ENCODE peak calls at places on chromosome 4, in seven cellular contexts. One of them, this sample, is unnamed.

GRCh38 chr4:11130195-11130975 is 298.3 kb downstream of the HS3ST1 start:
- DNase-seq in IMR-90: peak
- DNase-seq in NCI-H1417: no peak
- DNase-seq in GM12865: no peak
- DNase-seq in retinal pigment epithelial cell: peak
- DNase-seq in anterior cingulate cortex: no peak
- DNase-seq in fibroblast of mammary gland: peak
- DNase-seq in this sample: peak

GRCh38 chr4:173288296-173288695 is 45.9 kb downstream of the HMGB2 start:
- DNase-seq in IMR-90: peak
- DNase-seq in NCI-H1417: peak
- DNase-seq in GM12865: peak
- DNase-seq in retinal pigment epithelial cell: peak
- DNase-seq in anterior cingulate cortex: peak
- DNase-seq in fibroblast of mammary gland: peak
- DNase-seq in this sample: peak

GRCh38 chr4:97374526-97374925 is 768.8 kb downstream of the STPG2 start:
- DNase-seq in IMR-90: no peak
- DNase-seq in NCI-H1417: no peak
- DNase-seq in GM12865: no peak
- DNase-seq in retinal pigment epithelial cell: no peak
- DNase-seq in anterior cingulate cortex: no peak
- DNase-seq in fibroblast of mammary gland: no peak
- DNase-seq in this sample: no peak

GRCh38 chr4:40719008-40719623 is 30.6 kb upstream of the NSUN7 start:
- DNase-seq in IMR-90: peak
- DNase-seq in NCI-H1417: peak
- DNase-seq in GM12865: peak
- DNase-seq in retinal pigment epithelial cell: peak
- DNase-seq in anterior cingulate cortex: no peak
- DNase-seq in fibroblast of mammary gland: peak
- DNase-seq in this sample: peak

GRCh38 chr4:100913685-100914084 is 395.9 kb upstream of the EMCN start:
- DNase-seq in IMR-90: no peak
- DNase-seq in NCI-H1417: no peak
- DNase-seq in GM12865: no peak
- DNase-seq in retinal pigment epithelial cell: no peak
- DNase-seq in anterior cingulate cortex: no peak
- DNase-seq in fibroblast of mammary gland: no peak
- DNase-seq in this sample: no peak

GRCh38 chr4:186900980-186901379 is 177.3 kb upstream of the FAT1 start:
- DNase-seq in IMR-90: no peak
- DNase-seq in NCI-H1417: no peak
- DNase-seq in GM12865: no peak
- DNase-seq in retinal pigment epithelial cell: no peak
- DNase-seq in anterior cingulate cortex: no peak
- DNase-seq in fibroblast of mammary gland: no peak
- DNase-seq in this sample: peak

GRCh38 chr4:158042591-158043030 is 130.2 kb downstream of the GASK1B start:
- DNase-seq in IMR-90: peak
- DNase-seq in NCI-H1417: no peak
- DNase-seq in GM12865: no peak
- DNase-seq in retinal pigment epithelial cell: no peak
- DNase-seq in anterior cingulate cortex: no peak
- DNase-seq in fibroblast of mammary gland: peak
- DNase-seq in this sample: no peak

GRCh38 chr4:47002593-47002992 is 9.2 kb upstream of the GABRA4 start:
- DNase-seq in IMR-90: peak
- DNase-seq in NCI-H1417: no peak
- DNase-seq in GM12865: no peak
- DNase-seq in retinal pigment epithelial cell: no peak
- DNase-seq in anterior cingulate cortex: no peak
- DNase-seq in fibroblast of mammary gland: peak
- DNase-seq in this sample: peak

GRCh38 chr4:173529505-173530325 is at the start of gene HAND2:
- DNase-seq in IMR-90: peak
- DNase-seq in NCI-H1417: peak
- DNase-seq in GM12865: no peak
- DNase-seq in retinal pigment epithelial cell: no peak
- DNase-seq in anterior cingulate cortex: no peak
- DNase-seq in fibroblast of mammary gland: peak
- DNase-seq in this sample: no peak

GRCh38 chr4:114659386-114660008 is 60.9 kb downstream of the UGT8 start:
- DNase-seq in IMR-90: peak
- DNase-seq in NCI-H1417: peak
- DNase-seq in GM12865: peak
- DNase-seq in retinal pigment epithelial cell: peak
- DNase-seq in anterior cingulate cortex: peak
- DNase-seq in fibroblast of mammary gland: peak
- DNase-seq in this sample: peak

GRCh38 chr4:95049838-95050237 is 292.1 kb downstream of the BMPR1B start:
- DNase-seq in IMR-90: peak
- DNase-seq in NCI-H1417: no peak
- DNase-seq in GM12865: no peak
- DNase-seq in retinal pigment epithelial cell: no peak
- DNase-seq in anterior cingulate cortex: peak
- DNase-seq in fibroblast of mammary gland: peak
- DNase-seq in this sample: no peak

GRCh38 chr4:47373174-47373573 is 90.3 kb downstream of the COMMD8 start:
- DNase-seq in IMR-90: no peak
- DNase-seq in NCI-H1417: no peak
- DNase-seq in GM12865: no peak
- DNase-seq in retinal pigment epithelial cell: no peak
- DNase-seq in anterior cingulate cortex: no peak
- DNase-seq in fibroblast of mammary gland: no peak
- DNase-seq in this sample: no peak

GRCh38 chr4:25011135-25011866 is 19.4 kb downstream of the LGI2 start:
- DNase-seq in IMR-90: no peak
- DNase-seq in NCI-H1417: peak
- DNase-seq in GM12865: no peak
- DNase-seq in retinal pigment epithelial cell: no peak
- DNase-seq in anterior cingulate cortex: no peak
- DNase-seq in fibroblast of mammary gland: no peak
- DNase-seq in this sample: no peak

GRCh38 chr4:30537462-30537861 is 182.7 kb upstream of the PCDH7 start:
- DNase-seq in IMR-90: peak
- DNase-seq in NCI-H1417: no peak
- DNase-seq in GM12865: no peak
- DNase-seq in retinal pigment epithelial cell: peak
- DNase-seq in anterior cingulate cortex: no peak
- DNase-seq in fibroblast of mammary gland: peak
- DNase-seq in this sample: peak

GRCh38 chr4:73674451-73674919 is 54.2 kb upstream of the RASSF6 start:
- DNase-seq in IMR-90: peak
- DNase-seq in NCI-H1417: no peak
- DNase-seq in GM12865: no peak
- DNase-seq in retinal pigment epithelial cell: no peak
- DNase-seq in anterior cingulate cortex: no peak
- DNase-seq in fibroblast of mammary gland: peak
- DNase-seq in this sample: no peak

GRCh38 chr4:184854673-184855072 is 28.9 kb upstream of the ACSL1 start:
- DNase-seq in IMR-90: no peak
- DNase-seq in NCI-H1417: no peak
- DNase-seq in GM12865: peak
- DNase-seq in retinal pigment epithelial cell: no peak
- DNase-seq in anterior cingulate cortex: no peak
- DNase-seq in fibroblast of mammary gland: no peak
- DNase-seq in this sample: no peak

GRCh38 chr4:70473691-70474090 is 1.7 kb downstream of the MUC7 start:
- DNase-seq in IMR-90: peak
- DNase-seq in NCI-H1417: no peak
- DNase-seq in GM12865: no peak
- DNase-seq in retinal pigment epithelial cell: no peak
- DNase-seq in anterior cingulate cortex: no peak
- DNase-seq in fibroblast of mammary gland: no peak
- DNase-seq in this sample: no peak

GRCh38 chr4:136306361-136306760 is 1225.9 kb downstream of the PCDH18 start:
- DNase-seq in IMR-90: no peak
- DNase-seq in NCI-H1417: no peak
- DNase-seq in GM12865: no peak
- DNase-seq in retinal pigment epithelial cell: no peak
- DNase-seq in anterior cingulate cortex: no peak
- DNase-seq in fibroblast of mammary gland: no peak
- DNase-seq in this sample: no peak

GRCh38 chr4:130814896-130815295 is 1718.9 kb downstream of the C4orf33 start:
- DNase-seq in IMR-90: no peak
- DNase-seq in NCI-H1417: no peak
- DNase-seq in GM12865: no peak
- DNase-seq in retinal pigment epithelial cell: no peak
- DNase-seq in anterior cingulate cortex: no peak
- DNase-seq in fibroblast of mammary gland: no peak
- DNase-seq in this sample: no peak

GRCh38 chr4:41358626-41359025 is 101.9 kb downstream of the UCHL1 start:
- DNase-seq in IMR-90: no peak
- DNase-seq in NCI-H1417: peak
- DNase-seq in GM12865: no peak
- DNase-seq in retinal pigment epithelial cell: no peak
- DNase-seq in anterior cingulate cortex: no peak
- DNase-seq in fibroblast of mammary gland: no peak
- DNase-seq in this sample: no peak

GRCh38 chr4:101954975-101955678 is 164.6 kb downstream of the BANK1 start:
- DNase-seq in IMR-90: no peak
- DNase-seq in NCI-H1417: peak
- DNase-seq in GM12865: no peak
- DNase-seq in retinal pigment epithelial cell: no peak
- DNase-seq in anterior cingulate cortex: no peak
- DNase-seq in fibroblast of mammary gland: no peak
- DNase-seq in this sample: no peak

GRCh38 chr4:86498560-86499166 is 95.5 kb upstream of the PTPN13 start:
- DNase-seq in IMR-90: peak
- DNase-seq in NCI-H1417: peak
- DNase-seq in GM12865: peak
- DNase-seq in retinal pigment epithelial cell: peak
- DNase-seq in anterior cingulate cortex: no peak
- DNase-seq in fibroblast of mammary gland: peak
- DNase-seq in this sample: peak

GRCh38 chr4:8594097-8595038 is 1.8 kb downstream of the CPZ start:
- DNase-seq in IMR-90: peak
- DNase-seq in NCI-H1417: peak
- DNase-seq in GM12865: peak
- DNase-seq in retinal pigment epithelial cell: peak
- DNase-seq in anterior cingulate cortex: peak
- DNase-seq in fibroblast of mammary gland: peak
- DNase-seq in this sample: peak

GRCh38 chr4:26522478-26522877 is 32.2 kb upstream of the CCKAR start:
- DNase-seq in IMR-90: peak
- DNase-seq in NCI-H1417: no peak
- DNase-seq in GM12865: no peak
- DNase-seq in retinal pigment epithelial cell: no peak
- DNase-seq in anterior cingulate cortex: no peak
- DNase-seq in fibroblast of mammary gland: peak
- DNase-seq in this sample: no peak

GRCh38 chr4:106738121-106738520 is 298.0 kb downstream of the DKK2 start:
- DNase-seq in IMR-90: no peak
- DNase-seq in NCI-H1417: no peak
- DNase-seq in GM12865: no peak
- DNase-seq in retinal pigment epithelial cell: no peak
- DNase-seq in anterior cingulate cortex: no peak
- DNase-seq in fibroblast of mammary gland: no peak
- DNase-seq in this sample: no peak

GRCh38 chr4:169583563-169583962 is 28.8 kb downstream of the NEK1 start:
- DNase-seq in IMR-90: peak
- DNase-seq in NCI-H1417: no peak
- DNase-seq in GM12865: no peak
- DNase-seq in retinal pigment epithelial cell: no peak
- DNase-seq in anterior cingulate cortex: no peak
- DNase-seq in fibroblast of mammary gland: peak
- DNase-seq in this sample: peak

GRCh38 chr4:23766334-23766733 is 123.5 kb downstream of the PPARGC1A start:
- DNase-seq in IMR-90: no peak
- DNase-seq in NCI-H1417: no peak
- DNase-seq in GM12865: no peak
- DNase-seq in retinal pigment epithelial cell: no peak
- DNase-seq in anterior cingulate cortex: no peak
- DNase-seq in fibroblast of mammary gland: no peak
- DNase-seq in this sample: no peak

GRCh38 chr4:100869266-100869665 is 351.4 kb upstream of the EMCN start:
- DNase-seq in IMR-90: no peak
- DNase-seq in NCI-H1417: no peak
- DNase-seq in GM12865: no peak
- DNase-seq in retinal pigment epithelial cell: no peak
- DNase-seq in anterior cingulate cortex: no peak
- DNase-seq in fibroblast of mammary gland: no peak
- DNase-seq in this sample: no peak

GRCh38 chr4:85756938-85757337 is 282.0 kb downstream of the ARHGAP24 start:
- DNase-seq in IMR-90: peak
- DNase-seq in NCI-H1417: peak
- DNase-seq in GM12865: peak
- DNase-seq in retinal pigment epithelial cell: no peak
- DNase-seq in anterior cingulate cortex: no peak
- DNase-seq in fibroblast of mammary gland: peak
- DNase-seq in this sample: peak

GRCh38 chr4:158722291-158722916 is 792 bp downstream of the PPID start:
- DNase-seq in IMR-90: peak
- DNase-seq in NCI-H1417: peak
- DNase-seq in GM12865: peak
- DNase-seq in retinal pigment epithelial cell: no peak
- DNase-seq in anterior cingulate cortex: peak
- DNase-seq in fibroblast of mammary gland: peak
- DNase-seq in this sample: peak

GRCh38 chr4:154559141-154559841 is 3.5 kb upstream of the FGB start:
- DNase-seq in IMR-90: peak
- DNase-seq in NCI-H1417: peak
- DNase-seq in GM12865: peak
- DNase-seq in retinal pigment epithelial cell: no peak
- DNase-seq in anterior cingulate cortex: peak
- DNase-seq in fibroblast of mammary gland: peak
- DNase-seq in this sample: peak

GRCh38 chr4:149409186-149410056 is 406.2 kb downstream of the IQCM start:
- DNase-seq in IMR-90: peak
- DNase-seq in NCI-H1417: no peak
- DNase-seq in GM12865: no peak
- DNase-seq in retinal pigment epithelial cell: peak
- DNase-seq in anterior cingulate cortex: peak
- DNase-seq in fibroblast of mammary gland: peak
- DNase-seq in this sample: peak

GRCh38 chr4:91366561-91366960 is 937.2 kb upstream of the GRID2 start:
- DNase-seq in IMR-90: no peak
- DNase-seq in NCI-H1417: no peak
- DNase-seq in GM12865: no peak
- DNase-seq in retinal pigment epithelial cell: no peak
- DNase-seq in anterior cingulate cortex: no peak
- DNase-seq in fibroblast of mammary gland: no peak
- DNase-seq in this sample: no peak

GRCh38 chr4:158297866-158298265 is 87.6 kb downstream of the TMEM144 start:
- DNase-seq in IMR-90: no peak
- DNase-seq in NCI-H1417: no peak
- DNase-seq in GM12865: no peak
- DNase-seq in retinal pigment epithelial cell: no peak
- DNase-seq in anterior cingulate cortex: no peak
- DNase-seq in fibroblast of mammary gland: no peak
- DNase-seq in this sample: no peak

GRCh38 chr4:142307857-142308256 is 538.2 kb downstream of the INPP4B start:
- DNase-seq in IMR-90: no peak
- DNase-seq in NCI-H1417: no peak
- DNase-seq in GM12865: no peak
- DNase-seq in retinal pigment epithelial cell: no peak
- DNase-seq in anterior cingulate cortex: no peak
- DNase-seq in fibroblast of mammary gland: no peak
- DNase-seq in this sample: no peak

GRCh38 chr4:120694973-120695372 is 227.6 kb downstream of the PRDM5 start:
- DNase-seq in IMR-90: peak
- DNase-seq in NCI-H1417: no peak
- DNase-seq in GM12865: no peak
- DNase-seq in retinal pigment epithelial cell: peak
- DNase-seq in anterior cingulate cortex: no peak
- DNase-seq in fibroblast of mammary gland: peak
- DNase-seq in this sample: peak

GRCh38 chr4:40811886-40812857 is 62.4 kb downstream of the NSUN7 start:
- DNase-seq in IMR-90: peak
- DNase-seq in NCI-H1417: no peak
- DNase-seq in GM12865: no peak
- DNase-seq in retinal pigment epithelial cell: no peak
- DNase-seq in anterior cingulate cortex: no peak
- DNase-seq in fibroblast of mammary gland: peak
- DNase-seq in this sample: no peak

This sample was measured in brain microvascular endothelial cell.